ENCODE peak calls at places on chromosomes 7 and 10, in eight cellular contexts. W is stomach, U is adrenal gland, M is psoas muscle, S is left lung, C is GM23248, P is heart right ventricle, G is sigmoid colon. H is an unnamed sample. For H3K4me1, the result is how much of the 10 kb centered on the place peaks cover.

GRCh38 chr7:41955475-41956243 is 252.8 kb upstream of the INHBA start:
- DNase-seq in M (peak), W (peak), P (peak), S (peak), U (peak), G (peak), C (peak), H (peak)

GRCh38 chr7:137393570-137393969 is 50.0 kb upstream of the PTN start:
- DNase-seq in W (no peak), S (no peak), U (no peak), M (no peak), C (no peak), P (no peak), G (no peak), H (no peak)

GRCh38 chr10:15419279-15419874 is 48.3 kb upstream of the FAM171A1 start:
- DNase-seq in C (peak), W (no peak), M (no peak), S (no peak), G (no peak), P (no peak), U (no peak), H (peak)

GRCh38 chr10:30804478-30805055 is 175.0 kb upstream of the LYZL2 start:
- DNase-seq in S (no peak), W (no peak), G (peak), C (peak), U (no peak), P (peak), M (peak), H (no peak)

GRCh38 chr10:98308602-98309365 is 40.8 kb upstream of the LOXL4 start:
- DNase-seq in C (no peak), S (no peak), G (no peak), W (no peak), U (no peak), P (no peak), M (no peak), H (no peak)

GRCh38 chr10:87927091-87927490 is 63.7 kb downstream of the PTEN start:
- DNase-seq in M (no peak), W (no peak), C (peak), P (no peak), G (no peak), U (no peak), S (no peak), H (no peak)

GRCh38 chr10:86357041-86357440 is 9.6 kb downstream of the GRID1 start:
- DNase-seq in U (no peak), P (no peak), W (no peak), M (no peak), G (peak), C (no peak), S (no peak), H (no peak)

GRCh38 chr7:98733036-98733435 is 116.0 kb downstream of the NPTX2 start:
- DNase-seq in G (no peak), M (no peak), P (no peak), W (no peak), U (no peak), C (peak), S (no peak), H (peak)

GRCh38 chr10:279655-280054 is 144.4 kb downstream of the ZMYND11 start:
- DNase-seq in C (no peak), G (no peak), U (no peak), S (no peak), M (no peak), P (no peak), W (no peak), H (no peak)

GRCh38 chr10:62278461-62278910 is 9.8 kb upstream of the RTKN2 start:
- DNase-seq in M (no peak), P (no peak), U (no peak), C (peak), W (no peak), G (no peak), S (no peak), H (no peak)

GRCh38 chr7:114889646-114890285 is 32.1 kb upstream of the MDFIC start:
- DNase-seq in M (no peak), S (no peak), W (no peak), U (no peak), P (no peak), C (peak), G (no peak), H (no peak)

GRCh38 chr10:13721486-13721885 is 134.7 kb downstream of the PRPF18 start:
- DNase-seq in C (no peak), U (no peak), M (no peak), G (no peak), P (no peak), S (no peak), W (no peak), H (no peak)

GRCh38 chr7:84113906-84114875 is 80.4 kb downstream of the SEMA3A start:
- DNase-seq in M (no peak), G (no peak), P (no peak), U (no peak), C (no peak), W (no peak), S (no peak), H (peak)

GRCh38 chr7:76011437-76011836 is 17.0 kb upstream of the TMEM120A start:
- DNase-seq in P (peak), W (no peak), G (peak), S (no peak), U (no peak), C (peak), M (peak), H (peak)

GRCh38 chr10:5775705-5776104 is 37.5 kb downstream of the GDI2 start:
- DNase-seq in M (peak), S (peak), U (no peak), P (peak), G (no peak), W (peak), C (no peak), H (no peak)

GRCh38 chr7:147765301-147765700 is 825.3 kb upstream of the C7orf33 start:
- DNase-seq in W (no peak), C (peak), M (no peak), S (no peak), U (no peak), G (no peak), P (no peak), H (no peak)

GRCh38 chr7:28551311-28551710 is 139.0 kb downstream of the CREB5 start:
- DNase-seq in G (no peak), P (no peak), M (no peak), C (peak), U (no peak), S (no peak), W (no peak), H (no peak)

GRCh38 chr7:120950026-120950538 is 495 bp upstream of the ING3 start:
- DNase-seq in P (no peak), S (no peak), U (no peak), G (no peak), M (no peak), W (no peak), C (no peak), H (peak)

GRCh38 chr7:13538669-13539068 is 450.8 kb downstream of the ETV1 start:
- DNase-seq in M (no peak), C (peak), U (no peak), W (no peak), G (no peak), P (no peak), S (no peak), H (no peak)
- H3K4me1 ChIP-seq in M (under half), C (under half), U (under half), W (under half), G (under half), P (under half), S (under half), H (under half)

DNA sequence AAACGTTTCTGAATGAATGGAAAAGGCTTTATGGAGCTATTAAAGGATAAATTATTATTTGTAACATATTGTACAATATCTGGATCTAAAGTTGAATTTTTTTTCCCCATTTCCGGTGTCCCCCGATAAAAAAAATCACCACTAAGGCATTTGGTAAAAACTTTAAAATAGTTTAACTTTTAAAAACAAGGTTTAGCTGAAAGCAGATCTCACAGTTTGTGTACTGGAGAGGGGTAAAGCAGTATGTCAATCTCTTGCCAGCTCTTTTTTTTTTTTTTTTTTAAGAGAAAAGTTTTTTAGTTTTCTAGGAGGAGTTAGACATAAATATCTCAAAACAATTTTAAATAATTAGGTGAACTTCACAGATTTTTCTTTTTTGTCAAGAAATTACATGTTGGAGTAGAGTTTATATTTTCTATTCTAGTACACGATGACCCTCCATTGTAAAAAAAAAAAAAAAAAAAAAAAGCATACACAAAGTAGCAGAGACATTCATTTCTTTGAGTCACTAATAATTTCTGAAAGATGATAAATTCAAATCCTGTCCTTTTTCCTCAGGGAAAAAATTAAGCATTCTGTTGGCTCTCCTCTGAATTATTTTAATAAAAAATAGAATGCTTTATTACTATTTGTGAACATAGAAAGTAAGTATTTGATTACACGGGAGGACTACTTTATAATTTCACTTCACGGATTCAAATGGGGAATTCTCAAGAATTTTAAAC is 1.9 kb upstream of the HBP1 start:
- DNase-seq in P (no peak), G (no peak), S (no peak), W (no peak), U (no peak), M (no peak), C (peak), H (no peak)
- H3K27ac ChIP-seq in P (peak), G (peak), S (peak), W (peak), U (peak), M (peak), C (peak), H (peak)

DNA sequence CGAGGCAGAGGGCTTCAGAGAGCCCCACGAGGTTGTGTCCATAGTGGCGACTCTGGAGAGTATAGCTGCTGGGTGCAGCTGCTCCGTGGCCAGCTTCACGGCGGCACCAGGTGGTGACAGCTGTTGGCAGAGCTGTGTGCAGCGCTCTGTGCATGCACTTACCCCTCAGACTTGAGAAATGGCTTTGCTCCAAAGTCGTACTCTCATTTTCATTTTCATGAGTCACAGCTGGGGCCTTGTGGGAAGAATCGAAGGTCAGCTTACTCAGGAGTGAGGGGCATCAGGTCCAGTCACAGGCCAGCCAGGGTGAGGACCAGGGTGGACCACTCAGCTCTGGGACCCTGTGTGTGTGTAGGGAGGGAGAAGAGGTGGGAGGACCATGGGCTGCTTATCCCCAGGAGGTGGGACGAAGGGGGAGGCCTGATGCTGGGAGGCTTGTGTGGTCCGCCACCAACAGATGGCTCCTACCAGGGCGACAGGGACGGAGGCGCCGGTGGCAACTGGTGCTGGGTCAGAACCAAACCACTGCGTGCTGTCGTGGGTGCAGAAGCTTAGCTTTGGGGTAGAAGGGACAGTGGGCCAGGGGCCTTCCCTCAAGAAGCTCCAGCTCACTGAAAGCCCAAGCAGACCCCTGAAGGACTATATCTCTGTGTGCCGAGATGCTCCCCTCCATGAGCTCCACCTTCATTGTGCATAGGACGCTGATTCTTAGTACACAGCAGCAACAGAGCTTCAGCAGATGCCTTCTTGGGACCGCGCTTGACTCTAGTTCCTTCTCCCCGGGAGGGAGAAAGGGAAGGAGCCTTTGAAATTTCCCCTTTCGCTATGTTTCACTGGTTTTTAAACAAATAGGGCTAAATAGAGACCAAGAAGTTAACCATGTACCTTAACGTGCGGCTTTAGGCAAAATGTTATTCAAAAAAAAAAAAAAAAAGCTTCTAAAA is 225.0 kb downstream of the CELF2 start:
- DNase-seq in M (peak), W (peak), P (peak), S (no peak), C (peak), G (no peak), U (no peak), H (peak)
- H3K4me1 ChIP-seq in M (under half), W (under half), P (under half), S (half or more), C (under half), G (under half), U (under half), H (under half)

GRCh38 chr10:124865676-124866075 is 64.1 kb downstream of the ABRAXAS2 start:
- DNase-seq in S (no peak), G (no peak), W (no peak), P (no peak), C (no peak), M (no peak), U (no peak), H (no peak)

GRCh38 chr10:124866812-124867211 is 65.2 kb downstream of the ABRAXAS2 start:
- DNase-seq in C (no peak), S (no peak), M (no peak), P (no peak), G (no peak), U (no peak), W (no peak), H (no peak)

GRCh38 chr10:124867304-124867703 is 65.7 kb downstream of the ABRAXAS2 start:
- DNase-seq in P (no peak), U (no peak), S (no peak), G (no peak), M (no peak), C (no peak), W (no peak), H (no peak)

GRCh38 chr10:124860426-124860825 is 58.8 kb downstream of the ABRAXAS2 start:
- DNase-seq in C (no peak), S (no peak), M (no peak), G (no peak), P (no peak), U (no peak), W (no peak), H (no peak)

DNA sequence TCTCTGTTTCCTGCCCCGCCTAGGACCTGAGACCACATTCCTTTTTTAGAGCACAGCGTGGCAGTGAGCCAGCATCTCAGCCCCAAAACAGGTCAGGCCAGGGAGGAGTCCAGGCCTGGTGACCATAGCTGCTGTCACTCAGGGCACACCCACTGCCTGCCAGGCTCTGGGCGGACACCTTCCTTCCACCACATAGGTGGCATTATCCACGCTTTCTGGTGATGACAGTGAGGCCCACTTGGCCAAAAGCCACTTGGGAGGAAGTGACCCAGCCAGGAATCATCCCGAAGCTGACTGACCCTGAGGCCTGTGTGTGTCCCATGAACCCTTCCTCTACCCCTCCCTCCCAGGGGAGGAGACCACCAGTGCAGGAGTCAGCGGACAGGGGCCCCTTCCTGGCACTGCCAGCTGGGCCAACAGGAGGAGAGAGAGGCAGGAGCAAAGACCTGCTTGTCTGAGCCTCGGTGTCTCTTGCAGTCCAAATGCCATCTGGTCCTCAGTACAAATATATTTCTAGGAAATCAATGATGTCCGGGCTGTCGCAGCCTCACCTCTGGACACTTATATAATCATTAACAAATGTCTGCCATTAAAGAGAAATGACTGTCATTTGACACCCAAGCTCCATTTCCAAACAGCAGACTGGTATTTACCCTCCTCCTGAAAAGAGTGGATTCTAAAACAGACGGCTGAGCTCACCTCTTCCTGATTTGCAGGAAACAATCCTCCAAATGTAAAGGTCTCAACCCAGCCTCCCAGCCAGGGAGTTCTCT is 63.0 kb downstream of the ABRAXAS2 start:
- DNase-seq in G (no peak), U (peak), S (peak), M (peak), W (peak), C (peak), P (peak), H (peak)
- H3K27ac ChIP-seq in G (no peak), U (no peak), S (no peak), M (peak), W (no peak), C (no peak), P (peak), H (no peak)

GRCh38 chr7:24373556-24373955 is 89.6 kb downstream of the NPY start:
- DNase-seq in S (no peak), C (no peak), U (no peak), M (no peak), W (no peak), P (no peak), G (no peak), H (peak)
- H3K4me1 ChIP-seq in S (under half), C (under half), U (under half), M (under half), W (under half), P (under half), G (under half), H (under half)

GRCh38 chr7:70230761-70231160 is 632.5 kb downstream of the AUTS2 start:
- DNase-seq in S (no peak), M (no peak), P (no peak), W (no peak), C (no peak), G (no peak), U (no peak), H (no peak)
- H3K27ac ChIP-seq in S (no peak), M (no peak), P (no peak), W (no peak), C (no peak), G (no peak), U (no peak), H (no peak)

GRCh38 chr7:101097561-101097960 is 12.3 kb downstream of the TRIM56 start:
- DNase-seq in M (no peak), S (peak), U (no peak), P (no peak), C (no peak), W (no peak), G (no peak), H (no peak)

GRCh38 chr7:101094376-101094775 is 9.1 kb downstream of the TRIM56 start:
- DNase-seq in W (no peak), G (no peak), U (no peak), P (no peak), C (no peak), S (peak), M (no peak), H (no peak)

GRCh38 chr7:101096331-101096956 is 11.2 kb downstream of the TRIM56 start:
- DNase-seq in G (no peak), S (no peak), M (no peak), P (no peak), U (no peak), W (no peak), C (no peak), H (no peak)

GRCh38 chr7:101094791-101095375 is 9.6 kb downstream of the TRIM56 start:
- DNase-seq in S (peak), C (peak), W (peak), G (peak), U (peak), M (peak), P (peak), H (peak)

DNA sequence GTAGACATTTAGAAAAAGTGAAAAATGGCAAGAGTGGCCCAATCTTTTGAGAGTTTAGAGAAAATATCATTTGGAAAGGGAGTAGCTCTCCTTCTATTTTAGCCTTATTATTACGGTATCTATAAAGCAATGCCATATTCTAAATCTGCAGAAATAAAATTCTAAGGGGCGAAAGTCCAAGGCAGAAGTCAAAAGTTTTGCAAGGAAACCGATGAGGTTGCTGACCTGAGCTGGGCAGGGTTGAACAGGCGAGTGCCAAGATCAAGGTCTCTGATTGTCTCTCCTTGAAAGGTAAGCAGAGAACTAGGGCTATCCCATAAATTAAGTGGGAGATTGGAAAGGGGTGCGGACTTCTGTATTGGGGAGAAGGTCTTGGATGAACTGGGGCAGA is 11.7 kb downstream of the TRIM56 start:
- DNase-seq in P (no peak), U (no peak), W (no peak), M (no peak), G (no peak), C (no peak), S (no peak), H (no peak)
- H3K4me1 ChIP-seq in P (under half), U (under half), W (under half), M (under half), G (under half), C (half or more), S (half or more), H (under half)

DNA sequence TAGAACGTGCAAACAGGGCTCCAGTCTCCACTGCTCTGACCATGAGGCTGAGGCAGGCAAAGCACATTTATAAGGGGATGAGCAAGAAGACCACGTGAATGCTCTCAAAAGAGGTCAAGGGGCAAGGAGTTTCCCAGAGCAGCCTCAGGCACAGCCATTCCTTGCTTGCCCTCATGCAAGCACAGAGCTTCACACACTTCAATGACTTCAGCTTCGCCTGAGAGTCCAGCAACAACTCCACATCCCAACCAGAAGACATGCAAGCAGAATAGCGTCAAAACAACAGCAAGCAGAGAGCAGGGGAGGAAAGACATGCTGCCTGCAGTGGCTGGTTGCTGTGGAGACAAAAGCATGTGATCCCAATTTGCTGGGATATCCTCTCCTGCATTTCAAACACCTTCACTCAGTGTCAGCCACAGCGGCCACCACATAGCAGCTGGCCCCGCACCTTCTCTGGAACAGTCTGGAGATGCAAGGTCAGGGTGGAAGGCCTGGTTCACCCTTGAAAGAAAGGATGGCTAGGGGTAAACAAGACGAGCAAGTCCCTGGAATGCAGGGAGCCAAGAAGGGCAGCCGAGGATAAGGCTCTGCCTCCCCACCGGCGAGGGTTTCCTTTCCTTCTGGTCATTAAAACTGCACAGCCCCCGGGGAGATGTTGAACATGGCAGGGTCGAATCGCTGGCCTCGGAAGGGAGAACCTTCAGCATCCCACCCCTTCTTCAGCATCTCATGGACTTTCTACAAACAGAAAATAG is 60.2 kb upstream of the CAMK2B start:
- DNase-seq in C (no peak), U (no peak), P (no peak), G (no peak), M (no peak), S (peak), W (peak), H (no peak)
- H3K27ac ChIP-seq in C (no peak), U (no peak), P (no peak), G (no peak), M (no peak), S (no peak), W (no peak), H (no peak)

GRCh38 chr10:125757742-125758141 is 17.9 kb downstream of the MMP21 start:
- DNase-seq in W (no peak), U (no peak), G (no peak), P (no peak), S (no peak), M (no peak), C (no peak), H (no peak)
- H3K4me1 ChIP-seq in W (under half), U (under half), G (under half), P (under half), S (under half), M (under half), C (under half), H (under half)